ENCODE peak calls at places on chromosomes 3 and 15, in nine cellular contexts. One of them, this sample, is unnamed.
A peak's percentile ranks its signal among the peaks of the same experiment; 100 is the strongest.

GRCh38 chr15:34436956-34437442 is 609 bp downstream of the GOLGA8A start:
- DNase-seq in left ventricle myocardium inferior: peak; percentile 33
- DNase-seq in GM13976: peak; percentile 79
- DNase-seq in MM.1S: peak; percentile 65
- DNase-seq in AG04450: no peak
- DNase-seq in mesothelial cell of epicardium: no peak
- DNase-seq in AG09309: no peak
- DNase-seq in neural crest cell: peak; percentile 36
- DNase-seq in astrocyte: peak; percentile 24
- DNase-seq in this sample: peak; percentile 44

GRCh38 chr3:16841906-16842709 is 42.6 kb upstream of the PLCL2 start:
- DNase-seq in left ventricle myocardium inferior: peak; percentile 40
- DNase-seq in GM13976: peak; percentile 49
- DNase-seq in MM.1S: peak; percentile 83
- DNase-seq in AG04450: no peak
- DNase-seq in mesothelial cell of epicardium: no peak
- DNase-seq in AG09309: no peak
- DNase-seq in neural crest cell: no peak
- DNase-seq in astrocyte: no peak
- DNase-seq in this sample: peak; percentile 68

GRCh38 chr3:51748327-51748726 is 30.7 kb downstream of the IQCF6 start:
- DNase-seq in left ventricle myocardium inferior: no peak
- DNase-seq in GM13976: no peak
- DNase-seq in MM.1S: no peak
- DNase-seq in AG04450: no peak
- DNase-seq in mesothelial cell of epicardium: no peak
- DNase-seq in AG09309: no peak
- DNase-seq in neural crest cell: no peak
- DNase-seq in astrocyte: no peak
- DNase-seq in this sample: no peak

GRCh38 chr3:195788711-195789581 is 22.8 kb downstream of the MUC4 start:
- DNase-seq in left ventricle myocardium inferior: no peak
- DNase-seq in GM13976: no peak
- DNase-seq in MM.1S: no peak
- DNase-seq in AG04450: no peak
- DNase-seq in mesothelial cell of epicardium: no peak
- DNase-seq in AG09309: no peak
- DNase-seq in neural crest cell: no peak
- DNase-seq in astrocyte: no peak
- DNase-seq in this sample: peak; percentile 15

GRCh38 chr15:35697549-35698299 is 151.8 kb upstream of the DPH6 start:
- DNase-seq in left ventricle myocardium inferior: no peak
- DNase-seq in GM13976: no peak
- DNase-seq in MM.1S: no peak
- DNase-seq in AG04450: peak; percentile 62
- DNase-seq in mesothelial cell of epicardium: no peak
- DNase-seq in AG09309: peak; percentile 45
- DNase-seq in neural crest cell: no peak
- DNase-seq in astrocyte: peak; percentile 85
- DNase-seq in this sample: no peak

GRCh38 chr3:20683912-20684311 is 497.9 kb upstream of the SGO1 start:
- DNase-seq in left ventricle myocardium inferior: no peak
- DNase-seq in GM13976: no peak
- DNase-seq in MM.1S: no peak
- DNase-seq in AG04450: no peak
- DNase-seq in mesothelial cell of epicardium: no peak
- DNase-seq in AG09309: peak; percentile 53
- DNase-seq in neural crest cell: no peak
- DNase-seq in astrocyte: peak; percentile 91
- DNase-seq in this sample: no peak

GRCh38 chr3:185880600-185880999 is 55.8 kb upstream of the IGF2BP2 start:
- DNase-seq in left ventricle myocardium inferior: no peak
- DNase-seq in GM13976: no peak
- DNase-seq in MM.1S: no peak
- DNase-seq in AG04450: no peak
- DNase-seq in mesothelial cell of epicardium: no peak
- DNase-seq in AG09309: no peak
- DNase-seq in neural crest cell: no peak
- DNase-seq in astrocyte: no peak
- DNase-seq in this sample: no peak

GRCh38 chr3:155983834-155984474 is 113.5 kb downstream of the GMPS start:
- DNase-seq in left ventricle myocardium inferior: no peak
- DNase-seq in GM13976: no peak
- DNase-seq in MM.1S: no peak
- DNase-seq in AG04450: no peak
- DNase-seq in mesothelial cell of epicardium: no peak
- DNase-seq in AG09309: no peak
- DNase-seq in neural crest cell: no peak
- DNase-seq in astrocyte: no peak
- DNase-seq in this sample: no peak

GRCh38 chr3:73255609-73256029 is 194.2 kb downstream of the EBLN2 start:
- DNase-seq in left ventricle myocardium inferior: no peak
- DNase-seq in GM13976: no peak
- DNase-seq in MM.1S: no peak
- DNase-seq in AG04450: peak; percentile 4
- DNase-seq in mesothelial cell of epicardium: peak; percentile 66
- DNase-seq in AG09309: peak; percentile 77
- DNase-seq in neural crest cell: no peak
- DNase-seq in astrocyte: peak; percentile 93
- DNase-seq in this sample: no peak

GRCh38 chr3:100396967-100397366 is 3.9 kb downstream of the TOMM70 start:
- DNase-seq in left ventricle myocardium inferior: no peak
- DNase-seq in GM13976: no peak
- DNase-seq in MM.1S: no peak
- DNase-seq in AG04450: no peak
- DNase-seq in mesothelial cell of epicardium: no peak
- DNase-seq in AG09309: no peak
- DNase-seq in neural crest cell: no peak
- DNase-seq in astrocyte: no peak
- DNase-seq in this sample: no peak

GRCh38 chr3:50316657-50317242 is 5.8 kb downstream of the HYAL2 start:
- DNase-seq in left ventricle myocardium inferior: no peak
- DNase-seq in GM13976: no peak
- DNase-seq in MM.1S: no peak
- DNase-seq in AG04450: no peak
- DNase-seq in mesothelial cell of epicardium: no peak
- DNase-seq in AG09309: no peak
- DNase-seq in neural crest cell: no peak
- DNase-seq in astrocyte: peak; percentile 65
- DNase-seq in this sample: no peak

GRCh38 chr3:111236833-111237713 is 165.5 kb downstream of the NECTIN3 start:
- DNase-seq in left ventricle myocardium inferior: no peak
- DNase-seq in GM13976: no peak
- DNase-seq in MM.1S: no peak
- DNase-seq in AG04450: no peak
- DNase-seq in mesothelial cell of epicardium: no peak
- DNase-seq in AG09309: peak; percentile 29
- DNase-seq in neural crest cell: no peak
- DNase-seq in astrocyte: peak; percentile 58
- DNase-seq in this sample: no peak

GRCh38 chr15:66043264-66043663 is 174.0 kb downstream of the RAB11A start:
- DNase-seq in left ventricle myocardium inferior: no peak
- DNase-seq in GM13976: no peak
- DNase-seq in MM.1S: no peak
- DNase-seq in AG04450: no peak
- DNase-seq in mesothelial cell of epicardium: no peak
- DNase-seq in AG09309: no peak
- DNase-seq in neural crest cell: no peak
- DNase-seq in astrocyte: no peak
- DNase-seq in this sample: no peak

GRCh38 chr3:134496481-134497071 is 10.7 kb downstream of the CEP63 start:
- DNase-seq in left ventricle myocardium inferior: no peak
- DNase-seq in GM13976: no peak
- DNase-seq in MM.1S: no peak
- DNase-seq in AG04450: no peak
- DNase-seq in mesothelial cell of epicardium: no peak
- DNase-seq in AG09309: no peak
- DNase-seq in neural crest cell: no peak
- DNase-seq in astrocyte: peak; percentile 58
- DNase-seq in this sample: no peak

GRCh38 chr3:153927107-153927506 is 194.1 kb upstream of the ARHGEF26 start:
- DNase-seq in left ventricle myocardium inferior: no peak
- DNase-seq in GM13976: no peak
- DNase-seq in MM.1S: peak; percentile 36
- DNase-seq in AG04450: peak; percentile 16
- DNase-seq in mesothelial cell of epicardium: no peak
- DNase-seq in AG09309: peak; percentile 67
- DNase-seq in neural crest cell: no peak
- DNase-seq in astrocyte: peak; percentile 79
- DNase-seq in this sample: no peak
- TF ChIP-seq CTCF in left ventricle myocardium inferior: no peak
- TF ChIP-seq CTCF in GM13976: no peak
- TF ChIP-seq CTCF in MM.1S: peak; percentile 13
- TF ChIP-seq CTCF in AG04450: peak; percentile 18
- TF ChIP-seq CTCF in mesothelial cell of epicardium: no peak
- TF ChIP-seq CTCF in AG09309: no peak
- TF ChIP-seq CTCF in neural crest cell: peak; percentile 48
- TF ChIP-seq CTCF in astrocyte: peak; percentile 20
- TF ChIP-seq CTCF in this sample: no peak

DNA sequence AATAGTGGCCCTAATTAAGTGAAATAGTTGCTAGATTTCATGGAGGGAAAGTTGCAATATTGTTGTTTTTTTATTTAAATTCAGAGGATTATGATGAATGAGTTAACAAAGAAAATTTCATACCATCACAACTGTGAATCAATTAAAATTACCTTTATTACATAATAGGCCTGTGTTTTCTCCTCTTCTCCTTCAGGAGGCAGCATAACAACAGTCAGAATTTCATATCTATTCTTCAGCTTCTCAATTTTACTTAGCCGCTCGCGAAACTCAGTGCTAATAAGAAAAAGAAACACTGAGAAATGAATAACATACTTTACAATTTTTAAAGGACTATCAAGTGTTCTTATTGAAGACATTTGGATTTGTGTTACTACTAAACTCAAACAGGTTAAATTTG is 29.4 kb downstream of the TTC14 start:
- DNase-seq in left ventricle myocardium inferior: no peak
- DNase-seq in GM13976: no peak
- DNase-seq in MM.1S: no peak
- DNase-seq in AG04450: no peak
- DNase-seq in mesothelial cell of epicardium: no peak
- DNase-seq in AG09309: no peak
- DNase-seq in neural crest cell: no peak
- DNase-seq in astrocyte: no peak
- DNase-seq in this sample: no peak
- TF ChIP-seq CTCF in left ventricle myocardium inferior: no peak
- TF ChIP-seq CTCF in GM13976: no peak
- TF ChIP-seq CTCF in MM.1S: peak; percentile 33
- TF ChIP-seq CTCF in AG04450: peak; percentile 27
- TF ChIP-seq CTCF in mesothelial cell of epicardium: no peak
- TF ChIP-seq CTCF in AG09309: peak; percentile 13
- TF ChIP-seq CTCF in neural crest cell: no peak
- TF ChIP-seq CTCF in astrocyte: no peak
- TF ChIP-seq CTCF in this sample: no peak

GRCh38 chr15:50777045-50777444 is 11.5 kb upstream of the SPPL2A start:
- DNase-seq in left ventricle myocardium inferior: no peak
- DNase-seq in GM13976: no peak
- DNase-seq in MM.1S: no peak
- DNase-seq in AG04450: no peak
- DNase-seq in mesothelial cell of epicardium: no peak
- DNase-seq in AG09309: no peak
- DNase-seq in neural crest cell: no peak
- DNase-seq in astrocyte: no peak
- DNase-seq in this sample: no peak
- TF ChIP-seq CTCF in left ventricle myocardium inferior: no peak
- TF ChIP-seq CTCF in GM13976: no peak
- TF ChIP-seq CTCF in MM.1S: no peak
- TF ChIP-seq CTCF in AG04450: peak; percentile 6
- TF ChIP-seq CTCF in mesothelial cell of epicardium: peak; percentile 26
- TF ChIP-seq CTCF in AG09309: no peak
- TF ChIP-seq CTCF in neural crest cell: peak; percentile 38
- TF ChIP-seq CTCF in astrocyte: peak; percentile 9
- TF ChIP-seq CTCF in this sample: no peak

GRCh38 chr15:61752001-61752400 is 308.2 kb downstream of the VPS13C start:
- DNase-seq in left ventricle myocardium inferior: no peak
- DNase-seq in GM13976: no peak
- DNase-seq in MM.1S: no peak
- DNase-seq in AG04450: no peak
- DNase-seq in mesothelial cell of epicardium: no peak
- DNase-seq in AG09309: no peak
- DNase-seq in neural crest cell: no peak
- DNase-seq in astrocyte: no peak
- DNase-seq in this sample: no peak

GRCh38 chr15:61748529-61748928 is 311.7 kb downstream of the VPS13C start:
- DNase-seq in left ventricle myocardium inferior: no peak
- DNase-seq in GM13976: no peak
- DNase-seq in MM.1S: no peak
- DNase-seq in AG04450: no peak
- DNase-seq in mesothelial cell of epicardium: no peak
- DNase-seq in AG09309: no peak
- DNase-seq in neural crest cell: no peak
- DNase-seq in astrocyte: no peak
- DNase-seq in this sample: no peak

GRCh38 chr15:61753018-61753710 is 307.1 kb downstream of the VPS13C start:
- DNase-seq in left ventricle myocardium inferior: no peak
- DNase-seq in GM13976: no peak
- DNase-seq in MM.1S: no peak
- DNase-seq in AG04450: no peak
- DNase-seq in mesothelial cell of epicardium: no peak
- DNase-seq in AG09309: no peak
- DNase-seq in neural crest cell: no peak
- DNase-seq in astrocyte: no peak
- DNase-seq in this sample: no peak

GRCh38 chr15:61749169-61749568 is 311.1 kb downstream of the VPS13C start:
- DNase-seq in left ventricle myocardium inferior: no peak
- DNase-seq in GM13976: no peak
- DNase-seq in MM.1S: no peak
- DNase-seq in AG04450: no peak
- DNase-seq in mesothelial cell of epicardium: no peak
- DNase-seq in AG09309: no peak
- DNase-seq in neural crest cell: no peak
- DNase-seq in astrocyte: no peak
- DNase-seq in this sample: no peak

DNA sequence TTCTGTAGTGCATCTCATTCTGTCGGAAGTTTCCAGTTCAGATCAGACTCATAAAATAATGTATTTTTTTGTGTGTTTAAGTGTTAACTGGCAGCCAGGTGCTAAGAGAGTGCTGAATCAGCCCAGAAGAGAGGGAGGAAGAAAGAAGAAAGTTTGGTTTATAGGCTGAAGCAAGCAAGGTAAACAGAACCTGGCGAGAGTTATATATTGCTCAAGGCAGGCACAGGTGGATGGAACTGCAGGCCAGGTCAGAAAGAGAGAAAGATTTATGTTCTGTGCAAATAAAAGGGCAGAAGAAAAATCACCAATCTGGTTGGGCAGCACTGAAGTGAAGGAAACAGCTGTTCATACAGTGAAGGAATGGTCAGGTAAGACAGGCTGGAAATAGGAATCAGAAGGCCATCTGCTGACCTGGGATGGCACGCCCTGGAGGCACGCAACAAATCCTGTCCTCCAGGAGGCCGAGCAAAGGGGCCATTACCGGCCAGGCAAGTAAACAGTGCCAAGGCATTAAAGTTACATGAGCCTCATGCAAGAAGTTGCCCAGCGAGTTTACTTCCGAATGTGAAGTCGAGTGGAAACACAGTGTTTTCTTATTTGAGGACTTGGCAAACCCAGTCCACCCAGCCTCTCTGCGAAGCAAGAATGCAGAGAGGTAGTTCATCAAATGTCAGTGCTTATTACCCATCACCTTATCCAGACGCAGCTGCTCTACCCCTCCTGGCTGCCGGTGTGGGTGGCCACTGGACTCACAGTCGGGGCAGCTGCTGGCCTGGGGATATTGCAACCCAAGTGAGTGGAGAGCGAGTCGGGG is 309.8 kb downstream of the VPS13C start:
- DNase-seq in left ventricle myocardium inferior: no peak
- DNase-seq in GM13976: no peak
- DNase-seq in MM.1S: no peak
- DNase-seq in AG04450: no peak
- DNase-seq in mesothelial cell of epicardium: no peak
- DNase-seq in AG09309: no peak
- DNase-seq in neural crest cell: no peak
- DNase-seq in astrocyte: no peak
- DNase-seq in this sample: no peak
- TF ChIP-seq CTCF in left ventricle myocardium inferior: no peak
- TF ChIP-seq CTCF in GM13976: no peak
- TF ChIP-seq CTCF in MM.1S: no peak
- TF ChIP-seq CTCF in AG04450: no peak
- TF ChIP-seq CTCF in mesothelial cell of epicardium: no peak
- TF ChIP-seq CTCF in AG09309: no peak
- TF ChIP-seq CTCF in neural crest cell: no peak
- TF ChIP-seq CTCF in astrocyte: no peak
- TF ChIP-seq CTCF in this sample: no peak

This sample was measured in natural killer cell.